ENCODE peak calls at places on chromosomes 4 and X, in six cellular contexts. One of them, this sample, is unnamed.
A peak's percentile ranks its signal among the peaks of the same experiment; 100 is the strongest.

GRCh38 chrX:137051978-137052640 is 18.3 kb upstream of the GPR101 start:
- DNase-seq in brain microvascular endothelial cell: peak; percentile 16
- DNase-seq in Daoy: peak; percentile 59
- DNase-seq in dermis microvascular lymphatic vessel endothelial cell: no peak
- DNase-seq in activated effector memory CD4-positive, alpha-beta T cell treated with Interleukin-2 at 50 U/mL for 16 hours: peak; percentile 70
- DNase-seq in fibroblast of the conjunctiva: peak; percentile 13
- DNase-seq in this sample: peak; percentile 72

GRCh38 chrX:37912797-37913196 is 65.4 kb upstream of the DYNLT3 start:
- DNase-seq in brain microvascular endothelial cell: no peak
- DNase-seq in Daoy: no peak
- DNase-seq in dermis microvascular lymphatic vessel endothelial cell: no peak
- DNase-seq in activated effector memory CD4-positive, alpha-beta T cell treated with Interleukin-2 at 50 U/mL for 16 hours: no peak
- DNase-seq in fibroblast of the conjunctiva: no peak
- DNase-seq in this sample: no peak

GRCh38 chrX:39756086-39756883 is 341.5 kb downstream of the BCOR start:
- DNase-seq in brain microvascular endothelial cell: no peak
- DNase-seq in Daoy: no peak
- DNase-seq in dermis microvascular lymphatic vessel endothelial cell: no peak
- DNase-seq in activated effector memory CD4-positive, alpha-beta T cell treated with Interleukin-2 at 50 U/mL for 16 hours: no peak
- DNase-seq in fibroblast of the conjunctiva: no peak
- DNase-seq in this sample: no peak

GRCh38 chr4:98446499-98447375 is 185.6 kb downstream of the RAP1GDS1 start:
- DNase-seq in brain microvascular endothelial cell: peak; percentile 61
- DNase-seq in Daoy: peak; percentile 18
- DNase-seq in dermis microvascular lymphatic vessel endothelial cell: no peak
- DNase-seq in activated effector memory CD4-positive, alpha-beta T cell treated with Interleukin-2 at 50 U/mL for 16 hours: peak; percentile 52
- DNase-seq in fibroblast of the conjunctiva: peak; percentile 20
- DNase-seq in this sample: no peak

GRCh38 chr4:168633071-168633470 is 136.2 kb downstream of the PALLD start:
- DNase-seq in brain microvascular endothelial cell: no peak
- DNase-seq in Daoy: no peak
- DNase-seq in dermis microvascular lymphatic vessel endothelial cell: no peak
- DNase-seq in activated effector memory CD4-positive, alpha-beta T cell treated with Interleukin-2 at 50 U/mL for 16 hours: no peak
- DNase-seq in fibroblast of the conjunctiva: no peak
- DNase-seq in this sample: no peak

GRCh38 chrX:78437621-78438020 is 110.2 kb upstream of the CYSLTR1 start:
- DNase-seq in brain microvascular endothelial cell: no peak
- DNase-seq in Daoy: no peak
- DNase-seq in dermis microvascular lymphatic vessel endothelial cell: no peak
- DNase-seq in activated effector memory CD4-positive, alpha-beta T cell treated with Interleukin-2 at 50 U/mL for 16 hours: no peak
- DNase-seq in fibroblast of the conjunctiva: no peak
- DNase-seq in this sample: no peak

GRCh38 chr4:7966281-7967062 is 26.8 kb upstream of the AFAP1 start:
- DNase-seq in brain microvascular endothelial cell: no peak
- DNase-seq in Daoy: no peak
- DNase-seq in dermis microvascular lymphatic vessel endothelial cell: no peak
- DNase-seq in activated effector memory CD4-positive, alpha-beta T cell treated with Interleukin-2 at 50 U/mL for 16 hours: no peak
- DNase-seq in fibroblast of the conjunctiva: no peak
- DNase-seq in this sample: no peak

GRCh38 chrX:69070949-69071650 is 94.2 kb downstream of the PJA1 start:
- DNase-seq in brain microvascular endothelial cell: no peak
- DNase-seq in Daoy: no peak
- DNase-seq in dermis microvascular lymphatic vessel endothelial cell: no peak
- DNase-seq in activated effector memory CD4-positive, alpha-beta T cell treated with Interleukin-2 at 50 U/mL for 16 hours: no peak
- DNase-seq in fibroblast of the conjunctiva: no peak
- DNase-seq in this sample: no peak

GRCh38 chr4:71377561-71377960 is 38.7 kb downstream of the SLC4A4 start:
- DNase-seq in brain microvascular endothelial cell: peak; percentile 89
- DNase-seq in Daoy: peak; percentile 53
- DNase-seq in dermis microvascular lymphatic vessel endothelial cell: no peak
- DNase-seq in activated effector memory CD4-positive, alpha-beta T cell treated with Interleukin-2 at 50 U/mL for 16 hours: no peak
- DNase-seq in fibroblast of the conjunctiva: peak; percentile 23
- DNase-seq in this sample: no peak

GRCh38 chr4:52852696-52853095 is 9.4 kb upstream of the RASL11B start:
- DNase-seq in brain microvascular endothelial cell: no peak
- DNase-seq in Daoy: no peak
- DNase-seq in dermis microvascular lymphatic vessel endothelial cell: no peak
- DNase-seq in activated effector memory CD4-positive, alpha-beta T cell treated with Interleukin-2 at 50 U/mL for 16 hours: no peak
- DNase-seq in fibroblast of the conjunctiva: no peak
- DNase-seq in this sample: no peak

GRCh38 chrX:54891573-54891972 is 29.1 kb upstream of the TRO start:
- DNase-seq in brain microvascular endothelial cell: peak; percentile 48
- DNase-seq in Daoy: no peak
- DNase-seq in dermis microvascular lymphatic vessel endothelial cell: peak; percentile 25
- DNase-seq in activated effector memory CD4-positive, alpha-beta T cell treated with Interleukin-2 at 50 U/mL for 16 hours: no peak
- DNase-seq in fibroblast of the conjunctiva: peak; percentile 4
- DNase-seq in this sample: peak; percentile 7

GRCh38 chrX:989959-990510 is 222.4 kb downstream of the CRLF2 start:
- DNase-seq in brain microvascular endothelial cell: peak; percentile 95
- DNase-seq in Daoy: peak; percentile 93
- DNase-seq in dermis microvascular lymphatic vessel endothelial cell: peak; percentile 18
- DNase-seq in activated effector memory CD4-positive, alpha-beta T cell treated with Interleukin-2 at 50 U/mL for 16 hours: peak; percentile 3
- DNase-seq in fibroblast of the conjunctiva: peak; percentile 98
- DNase-seq in this sample: peak; percentile 56

This sample was measured in nucleus accumbens.